ENCODE peak calls at places on chromosome 6, in ten cellular contexts. J is neuronal stem cell; I is lung; O is prostate gland; C is OCI-LY7; X is transverse colon; R is CD8-positive, alpha-beta T cell; V is hepatocyte; D is effector memory CD4-positive, alpha-beta T cell; Z is heart left ventricle. S is an unnamed sample.

GRCh38 chr6:52416629-52417151 is 3.5 kb upstream of the EFHC1 start:
- DNase-seq in O (peak), R (no peak), Z (no peak), I (peak), J (peak), V (peak), C (peak), D (no peak), X (no peak), S (peak)

GRCh38 chr6:168126566-168127383 is 47.8 kb upstream of the FRMD1 start:
- DNase-seq in C (no peak), R (no peak), Z (no peak), V (no peak), I (no peak), O (no peak), J (no peak), X (no peak), D (no peak), S (no peak)

GRCh38 chr6:160073272-160073671 is 48.3 kb upstream of the SLC22A1 start:
- DNase-seq in X (no peak), J (no peak), O (no peak), V (no peak), Z (no peak), I (no peak), R (no peak), C (no peak), D (no peak), S (no peak)

GRCh38 chr6:161536141-161536735 is 262.4 kb upstream of the AGPAT4 start:
- DNase-seq in C (no peak), V (no peak), I (no peak), D (no peak), R (no peak), Z (no peak), O (no peak), J (peak), X (no peak), S (no peak)

GRCh38 chr6:71205336-71205956 is 83.2 kb upstream of the OGFRL1 start:
- DNase-seq in J (no peak), Z (no peak), I (no peak), O (no peak), C (no peak), X (no peak), D (no peak), R (no peak), V (no peak), S (peak)

GRCh38 chr6:118206221-118206620 is 299.2 kb downstream of the SLC35F1 start:
- DNase-seq in V (no peak), X (no peak), R (no peak), I (no peak), D (no peak), O (no peak), C (no peak), J (no peak), Z (no peak), S (no peak)

GRCh38 chr6:75103411-75103810 is 102.4 kb downstream of the COL12A1 start:
- DNase-seq in O (no peak), I (no peak), X (no peak), D (no peak), V (peak), R (no peak), C (no peak), J (no peak), Z (no peak), S (no peak)

GRCh38 chr6:157650261-157650640 is 172.8 kb upstream of the SNX9 start:
- DNase-seq in O (no peak), C (no peak), Z (peak), D (no peak), R (no peak), J (no peak), V (no peak), I (no peak), X (no peak), S (no peak)

GRCh38 chr6:75368151-75368779 is 83.7 kb upstream of the TMEM30A start:
- DNase-seq in I (peak), D (no peak), R (no peak), X (peak), O (no peak), C (peak), Z (peak), V (peak), J (peak), S (no peak)

GRCh38 chr6:142265476-142265875 is 36.3 kb upstream of the ADGRG6 start:
- DNase-seq in O (no peak), R (no peak), C (no peak), X (no peak), Z (no peak), D (no peak), V (no peak), J (no peak), I (no peak), S (no peak)

GRCh38 chr6:132218063-132218696 is 183.1 kb downstream of the MOXD1 start:
- DNase-seq in O (no peak), I (no peak), X (no peak), C (peak), V (peak), D (no peak), R (no peak), Z (no peak), J (no peak), S (peak)

GRCh38 chr6:36623547-36624459 is 29.6 kb downstream of the SRSF3 start:
- DNase-seq in C (peak), D (peak), R (peak), V (peak), Z (peak), O (peak), X (peak), J (peak), I (peak), S (peak)

GRCh38 chr6:41548098-41548840 is 2.1 kb downstream of the FOXP4 start:
- DNase-seq in D (no peak), Z (no peak), R (no peak), V (peak), J (no peak), I (no peak), O (no peak), C (no peak), X (peak), S (no peak)

GRCh38 chr6:156425374-156425773 is 351.8 kb upstream of the ARID1B start:
- DNase-seq in D (no peak), X (no peak), I (no peak), R (no peak), V (no peak), O (no peak), C (no peak), J (no peak), Z (no peak), S (peak)

GRCh38 chr6:147219463-147219862 is 15.2 kb downstream of the STXBP5 start:
- DNase-seq in X (no peak), V (no peak), C (no peak), R (no peak), O (no peak), Z (no peak), D (no peak), I (no peak), J (no peak), S (no peak)

GRCh38 chr6:39102024-39102820 is 12.8 kb downstream of the SAYSD1 start:
- DNase-seq in D (no peak), X (no peak), Z (no peak), I (no peak), C (peak), R (no peak), V (peak), O (no peak), J (peak), S (peak)

GRCh38 chr6:163814494-163815364 is 400.2 kb downstream of the QKI start:
- DNase-seq in R (no peak), I (no peak), C (peak), O (no peak), V (peak), D (no peak), Z (no peak), X (no peak), J (no peak), S (peak)

GRCh38 chr6:34243901-34244884 is 4.6 kb downstream of the SMIM29 start:
- DNase-seq in X (peak), O (no peak), J (no peak), I (peak), V (peak), C (peak), R (no peak), Z (peak), D (no peak), S (peak)

GRCh38 chr6:31968326-31968725 is 3.6 kb downstream of the DXO start:
- DNase-seq in O (no peak), I (no peak), R (no peak), X (no peak), V (no peak), J (no peak), D (no peak), C (no peak), Z (no peak), S (no peak)

GRCh38 chr6:140360651-140361050 is 986.2 kb upstream of the CITED2 start:
- DNase-seq in O (no peak), C (no peak), Z (no peak), X (no peak), I (no peak), D (no peak), J (no peak), V (no peak), R (no peak), S (no peak)

GRCh38 chr6:107108201-107108890 is 7.0 kb downstream of the BEND3 start:
- DNase-seq in Z (no peak), V (no peak), D (no peak), R (no peak), X (no peak), C (no peak), I (no peak), J (no peak), O (no peak), S (peak)

DNA sequence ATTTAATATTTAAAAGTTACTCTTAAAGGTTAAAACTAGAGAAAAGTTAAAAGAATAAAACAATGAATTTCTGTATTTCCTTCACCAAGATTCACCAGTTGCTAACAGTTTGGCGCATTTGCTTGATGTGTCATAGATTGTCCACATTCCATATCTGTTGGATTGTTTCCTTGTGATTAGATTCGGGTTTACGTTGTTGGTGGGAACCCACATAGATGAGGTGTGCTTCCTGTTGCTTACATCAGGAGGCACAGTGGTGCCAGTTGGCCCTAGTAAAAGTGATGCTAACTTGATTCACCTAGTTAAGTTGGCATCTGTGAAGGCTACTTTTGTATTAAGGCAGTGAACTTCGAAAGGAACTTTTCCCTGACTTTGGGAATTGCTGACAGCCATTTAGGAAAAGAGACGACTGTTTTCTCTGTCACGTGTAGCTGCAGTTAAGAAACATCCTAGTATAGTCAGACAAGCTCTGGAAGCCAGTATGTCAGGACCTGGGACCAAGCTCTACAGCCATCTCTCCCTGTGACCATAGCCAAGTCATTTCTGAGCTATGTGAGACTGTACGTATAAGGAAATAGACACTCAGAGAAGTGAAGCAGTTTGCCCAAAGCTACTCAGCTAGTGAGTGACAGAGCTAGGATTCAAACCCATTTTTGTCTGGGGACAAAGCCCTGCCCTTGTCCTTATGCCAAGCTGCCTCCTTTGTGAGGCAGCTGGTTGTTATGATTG is 49.0 kb downstream of the PPARD start:
- DNase-seq in O (no peak), X (no peak), J (no peak), C (no peak), V (no peak), Z (no peak), I (no peak), R (no peak), D (no peak), S (peak)
- H3K4me3 ChIP-seq in O (no peak), X (no peak), J (no peak), C (no peak), V (no peak), Z (no peak), I (no peak), R (no peak), D (no peak), S (no peak)

GRCh38 chr6:3920321-3920720 is 71.1 kb downstream of the FAM50B start:
- DNase-seq in Z (no peak), O (no peak), R (no peak), D (no peak), V (no peak), X (no peak), I (no peak), C (no peak), J (no peak), S (no peak)

GRCh38 chr6:3918474-3918873 is 69.3 kb downstream of the FAM50B start:
- DNase-seq in Z (no peak), R (no peak), X (no peak), I (no peak), O (no peak), V (no peak), D (no peak), J (no peak), C (no peak), S (no peak)

GRCh38 chr6:3919849-3920248 is 70.7 kb downstream of the FAM50B start:
- DNase-seq in X (no peak), D (no peak), J (no peak), I (no peak), Z (no peak), V (no peak), O (no peak), R (no peak), C (no peak), S (no peak)

GRCh38 chr6:3921663-3922062 is 72.5 kb downstream of the FAM50B start:
- DNase-seq in V (no peak), D (no peak), X (no peak), I (no peak), O (no peak), R (no peak), C (no peak), J (no peak), Z (no peak), S (no peak)

GRCh38 chr6:3919130-3919628 is 70.0 kb downstream of the FAM50B start:
- DNase-seq in C (no peak), J (no peak), O (no peak), Z (peak), X (no peak), V (no peak), R (no peak), I (peak), D (no peak), S (no peak)
- H3K27ac ChIP-seq in C (no peak), J (no peak), O (no peak), Z (peak), X (no peak), V (no peak), R (no peak), I (peak), D (no peak), S (no peak)

DNA sequence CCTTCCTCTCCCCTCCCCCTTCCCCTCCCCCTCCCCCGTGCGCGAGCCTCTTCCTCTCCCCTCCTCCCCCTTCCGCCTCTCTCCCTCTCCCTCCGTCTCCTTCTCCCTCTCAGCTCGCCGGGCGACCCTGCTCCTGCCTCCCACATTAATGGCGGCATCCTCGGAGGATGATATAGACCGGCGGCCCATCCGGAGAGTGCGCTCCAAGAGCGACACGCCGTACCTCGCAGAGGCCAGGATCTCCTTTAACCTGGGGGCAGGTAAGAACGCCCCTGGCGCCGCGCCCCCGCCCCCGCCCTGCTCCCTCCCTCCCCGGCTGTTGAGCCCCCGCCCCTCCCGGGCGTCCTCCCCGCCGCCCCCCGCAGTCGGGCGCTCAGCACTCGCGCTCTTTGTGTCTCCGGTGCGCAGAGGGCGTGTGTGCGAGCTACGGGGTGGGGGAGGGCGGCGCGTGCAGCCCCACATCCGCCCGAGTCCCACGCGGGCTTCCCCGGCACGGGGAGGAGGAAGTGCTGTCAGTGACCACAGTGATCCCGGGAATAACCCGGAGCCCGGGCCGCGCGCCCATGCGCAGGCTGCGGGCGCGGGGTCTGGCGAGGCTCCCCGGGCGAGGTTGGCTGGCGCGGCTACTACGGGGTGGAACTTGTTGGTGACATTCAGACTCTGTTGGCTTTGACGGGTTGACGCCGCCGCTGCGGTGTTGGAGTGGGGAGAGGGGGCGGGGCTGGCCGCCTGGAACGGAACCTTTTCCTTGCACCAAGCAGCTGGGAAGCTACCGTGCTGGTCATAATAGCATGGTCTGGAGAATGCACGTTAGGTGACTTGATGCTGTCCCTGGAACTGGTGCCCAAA is 33.2 kb downstream of the PHACTR1 start:
- DNase-seq in V (no peak), O (no peak), C (no peak), D (no peak), R (no peak), Z (no peak), J (peak), I (no peak), X (no peak), S (no peak)
- H3K4me3 ChIP-seq in V (no peak), O (peak), C (no peak), D (no peak), R (no peak), Z (peak), J (peak), I (no peak), X (no peak), S (peak)

GRCh38 chr6:139346392-139346791 is 28.1 kb downstream of the CITED2 start:
- DNase-seq in R (no peak), C (no peak), V (no peak), O (no peak), I (no peak), X (no peak), D (no peak), Z (no peak), J (no peak), S (no peak)
- H3K27ac ChIP-seq in R (no peak), C (no peak), V (no peak), O (no peak), I (no peak), X (no peak), D (no peak), Z (no peak), J (no peak), S (no peak)

GRCh38 chr6:3260296-3260695 is 1.5 kb downstream of the PSMG4 start:
- DNase-seq in D (no peak), V (no peak), J (no peak), I (no peak), X (no peak), O (no peak), Z (no peak), C (no peak), R (no peak), S (no peak)
- H3K4me3 ChIP-seq in D (peak), V (no peak), J (no peak), I (no peak), X (no peak), O (no peak), Z (peak), C (peak), R (no peak), S (no peak)

GRCh38 chr6:137763861-137764260 is 103.2 kb upstream of the TNFAIP3 start:
- DNase-seq in V (no peak), Z (no peak), J (no peak), C (no peak), I (no peak), R (no peak), X (no peak), D (no peak), O (no peak), S (no peak)

GRCh38 chr6:137765044-137765443 is 102.0 kb upstream of the TNFAIP3 start:
- DNase-seq in C (no peak), J (no peak), R (no peak), X (no peak), V (no peak), O (no peak), Z (no peak), D (no peak), I (no peak), S (no peak)

GRCh38 chr6:137764464-137764863 is 102.6 kb upstream of the TNFAIP3 start:
- DNase-seq in R (no peak), D (no peak), J (no peak), C (no peak), I (no peak), O (no peak), Z (no peak), X (no peak), V (no peak), S (peak)

GRCh38 chr6:137762168-137763090 is 104.6 kb upstream of the TNFAIP3 start:
- DNase-seq in I (no peak), O (no peak), D (no peak), C (no peak), R (no peak), Z (no peak), V (no peak), X (no peak), J (no peak), S (no peak)

GRCh38 chr6:137763436-137763835 is 103.6 kb upstream of the TNFAIP3 start:
- DNase-seq in C (no peak), V (no peak), J (no peak), O (no peak), Z (no peak), R (no peak), X (no peak), I (no peak), D (no peak), S (no peak)
- H3K27ac ChIP-seq in C (no peak), V (no peak), J (no peak), O (no peak), Z (no peak), R (no peak), X (no peak), I (no peak), D (no peak), S (no peak)

DNA sequence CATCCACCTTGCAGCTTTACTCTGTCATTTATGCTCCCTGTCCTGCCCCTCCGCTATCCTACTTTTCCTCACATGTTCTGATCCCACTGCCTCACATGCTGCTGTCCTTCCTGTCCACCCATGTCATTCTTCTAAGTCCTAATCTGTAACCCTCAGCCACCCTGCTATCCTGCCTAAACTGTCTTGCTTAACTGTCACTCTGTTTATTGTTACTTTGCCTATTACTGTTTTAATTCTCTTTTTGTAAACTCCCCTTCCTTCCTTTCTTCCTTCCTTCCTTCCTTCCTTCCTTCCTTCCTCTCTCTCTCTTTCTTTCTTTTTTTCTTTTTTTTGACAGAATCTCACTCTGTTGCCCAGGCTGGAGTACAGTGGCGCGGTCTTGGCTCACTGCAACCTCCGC is 1.4 kb downstream of the CUL9 start:
- DNase-seq in R (no peak), Z (no peak), D (no peak), J (no peak), O (no peak), V (no peak), X (no peak), I (no peak), C (no peak), S (no peak)
- H3K4me3 ChIP-seq in R (no peak), Z (peak), D (no peak), J (no peak), O (no peak), V (no peak), X (no peak), I (no peak), C (peak), S (no peak)